ENCODE peak calls at places on chromosomes 16 and 17, in five cellular contexts. R is transverse colon; S is CD8-positive, alpha-beta T cell; V is vagina; B is fibroblast of lung. N is an unnamed sample. For H3K27me3, the result is how much of the 10 kb centered on the place peaks cover.

GRCh38 chr16:81861503-81861902 is 82.4 kb downstream of the PLCG2 start:
- DNase-seq in R (no peak), S (no peak), V (no peak), B (no peak), N (no peak)

GRCh38 chr17:7842950-7843535 is 9.0 kb downstream of the KDM6B start:
- DNase-seq in R (peak), S (peak), V (peak), B (peak), N (peak)

GRCh38 chr16:11100239-11100750 is 155.7 kb downstream of the SOCS1 start:
- DNase-seq in R (peak), S (no peak), V (no peak), B (peak), N (peak)

GRCh38 chr16:83329466-83329865 is 478.3 kb upstream of the HSBP1 start:
- DNase-seq in R (no peak), S (no peak), V (no peak), B (no peak), N (no peak)

GRCh38 chr16:19123535-19124178 is 9.9 kb downstream of the ITPRIPL2 start:
- DNase-seq in R (peak), S (no peak), V (no peak), B (no peak), N (no peak)

GRCh38 chr16:23781176-23781575 is 26.4 kb downstream of the CHP2 start:
- DNase-seq in R (no peak), S (no peak), V (no peak), B (no peak), N (no peak)

GRCh38 chr16:84819644-84820304 is at the start of gene CRISPLD2:
- DNase-seq in R (peak), S (peak), V (no peak), B (peak), N (peak)

GRCh38 chr17:61218438-61218837 is 181.2 kb upstream of the TBX2 start:
- DNase-seq in R (no peak), S (no peak), V (no peak), B (peak), N (no peak)

GRCh38 chr16:56625943-56626654 is 518 bp downstream of the MT1E start:
- DNase-seq in R (peak), S (no peak), V (no peak), B (peak), N (peak)

GRCh38 chr17:13509561-13509960 is 92.2 kb downstream of the HS3ST3A1 start:
- DNase-seq in R (no peak), S (no peak), V (no peak), B (peak), N (no peak)

GRCh38 chr17:48550313-48551205 is 5.7 kb upstream of the HOXB2 start:
- DNase-seq in R (no peak), S (no peak), V (no peak), B (peak), N (no peak)

GRCh38 chr17:40063915-40064531 is 1.3 kb downstream of the THRA start:
- DNase-seq in R (no peak), S (no peak), V (no peak), B (no peak), N (no peak)

GRCh38 chr17:12522743-12523181 is 142.9 kb upstream of the MYOCD start:
- DNase-seq in R (peak), S (no peak), V (no peak), B (peak), N (no peak)

GRCh38 chr16:79797486-79797885 is 196.9 kb upstream of the MAF start:
- DNase-seq in R (no peak), S (no peak), V (no peak), B (no peak), N (no peak)

GRCh38 chr17:79374087-79374486 is 236.8 kb downstream of the RBFOX3 start:
- DNase-seq in R (no peak), S (no peak), V (no peak), B (no peak), N (no peak)

GRCh38 chr16:31268033-31268365 is 8.2 kb downstream of the ITGAM start:
- DNase-seq in R (no peak), S (no peak), V (peak), B (no peak), N (no peak)

GRCh38 chr16:54928421-54929089 is 2.1 kb upstream of the IRX5 start:
- DNase-seq in R (no peak), S (no peak), V (no peak), B (no peak), N (peak)

GRCh38 chr16:54930034-54930938 is at the start of gene IRX5:
- DNase-seq in R (peak), S (no peak), V (no peak), B (peak), N (peak)

GRCh38 chr16:54931041-54931756 is 534 bp downstream of the IRX5 start:
- DNase-seq in R (no peak), S (no peak), V (no peak), B (no peak), N (no peak)

GRCh38 chr16:54928016-54928356 is 2.7 kb upstream of the IRX5 start:
- DNase-seq in R (no peak), S (no peak), V (no peak), B (no peak), N (no peak)

GRCh38 chr16:54929090-54930033 is 1.3 kb upstream of the IRX5 start:
- DNase-seq in R (peak), S (peak), V (peak), B (peak), N (peak)
- H3K4me3 ChIP-seq in R (peak), S (peak), V (peak), B (peak), N (peak)

DNA sequence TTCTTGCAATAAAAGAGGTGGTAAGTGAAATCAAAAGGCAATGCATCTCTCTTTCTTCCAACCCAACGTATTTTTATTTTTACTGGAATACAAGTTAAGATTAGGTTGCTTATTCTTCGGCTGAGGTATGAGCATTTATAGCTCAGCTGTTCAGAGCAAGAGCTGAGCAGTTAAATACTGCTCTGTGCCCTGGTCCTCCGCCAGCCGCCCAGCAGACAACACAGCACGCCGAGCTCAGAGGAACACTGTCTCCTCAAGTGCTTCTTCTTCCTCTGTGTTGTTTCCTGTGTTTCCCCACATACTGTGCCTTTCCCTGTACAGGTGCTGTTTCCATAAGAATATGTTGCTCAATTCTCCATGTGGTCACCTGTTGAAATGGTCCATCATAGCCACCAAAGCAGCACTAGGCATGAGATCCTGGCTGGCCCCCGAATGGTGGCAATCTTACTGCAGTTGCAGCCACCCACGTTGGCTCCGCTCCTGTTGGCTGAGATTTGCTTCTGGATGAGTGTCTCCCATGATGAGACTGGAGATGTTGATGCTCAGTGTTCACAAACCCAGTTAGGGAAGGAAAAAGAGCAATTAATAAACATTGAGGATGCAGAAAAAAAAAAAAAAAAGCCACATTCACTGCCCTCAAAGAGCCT is 515.3 kb downstream of the GRIN2A start:
- DNase-seq in R (peak), S (no peak), V (no peak), B (no peak), N (no peak)
- H3K27me3 ChIP-seq in R (under half), S (under half), V (under half), B (under half), N (under half)

DNA sequence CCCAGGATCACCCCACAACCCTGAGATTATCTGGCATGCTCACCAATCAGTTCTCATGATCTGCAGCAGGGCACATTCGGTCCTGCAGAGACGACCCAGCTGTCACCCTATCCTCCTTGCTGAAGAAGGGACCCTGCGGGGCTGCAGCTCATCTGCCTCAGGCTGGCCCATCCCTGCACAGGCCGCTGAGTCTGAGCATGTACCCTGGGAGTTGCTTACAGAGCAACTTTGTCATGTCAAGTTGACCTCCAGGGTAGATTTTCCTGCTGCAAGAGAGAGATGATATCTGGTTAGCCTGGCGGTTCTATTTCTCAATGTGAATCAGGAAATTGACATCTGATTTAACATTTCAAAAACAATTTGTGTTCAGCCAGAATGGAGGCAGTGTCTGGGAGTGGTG is 36.0 kb upstream of the ADCY9 start:
- DNase-seq in R (no peak), S (no peak), V (no peak), B (no peak), N (no peak)
- H3K4me3 ChIP-seq in R (no peak), S (no peak), V (no peak), B (no peak), N (no peak)

DNA sequence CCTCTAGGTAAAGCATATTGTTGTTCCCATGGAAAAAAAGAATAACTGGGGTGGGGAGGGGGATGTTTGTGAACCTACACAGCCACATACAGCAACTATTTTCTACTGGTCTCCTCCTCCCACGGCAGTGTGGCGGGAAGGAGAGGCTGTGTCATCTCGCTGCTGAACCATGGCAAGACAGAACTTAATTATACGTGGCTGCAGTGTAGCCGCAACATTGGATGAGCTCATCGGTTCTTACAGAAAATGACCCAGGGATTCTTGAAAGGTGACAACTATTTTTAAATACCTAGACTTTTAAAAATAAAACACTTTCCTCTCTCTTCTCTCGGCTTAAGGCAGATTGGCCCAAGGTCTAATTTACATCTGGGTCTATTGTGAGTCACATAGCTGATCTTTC is 19.8 kb upstream of the TEKT3 start:
- DNase-seq in R (no peak), S (no peak), V (no peak), B (no peak), N (no peak)
- H3K27me3 ChIP-seq in R (under half), S (under half), V (under half), B (under half), N (under half)

GRCh38 chr17:66228887-66229782 is at the start of gene APOH:
- DNase-seq in R (no peak), S (no peak), V (no peak), B (no peak), N (no peak)
- H3K4me3 ChIP-seq in R (no peak), S (no peak), V (no peak), B (no peak), N (no peak)

GRCh38 chr17:76077582-76078110 is 1.3 kb upstream of the ZACN start:
- DNase-seq in R (no peak), S (no peak), V (no peak), B (no peak), N (no peak)
- H3K27me3 ChIP-seq in R (half or more), S (under half), V (under half), B (half or more), N (under half)

GRCh38 chr17:15236281-15237105 is 28.6 kb downstream of the PMP22 start:
- DNase-seq in R (no peak), S (no peak), V (no peak), B (no peak), N (no peak)

GRCh38 chr17:15237106-15237425 is 28.1 kb downstream of the PMP22 start:
- DNase-seq in R (no peak), S (no peak), V (no peak), B (no peak), N (no peak)

GRCh38 chr17:15238064-15238463 is 27.1 kb downstream of the PMP22 start:
- DNase-seq in R (no peak), S (no peak), V (no peak), B (no peak), N (no peak)

GRCh38 chr17:15239471-15239870 is 25.7 kb downstream of the PMP22 start:
- DNase-seq in R (no peak), S (no peak), V (no peak), B (no peak), N (no peak)

DNA sequence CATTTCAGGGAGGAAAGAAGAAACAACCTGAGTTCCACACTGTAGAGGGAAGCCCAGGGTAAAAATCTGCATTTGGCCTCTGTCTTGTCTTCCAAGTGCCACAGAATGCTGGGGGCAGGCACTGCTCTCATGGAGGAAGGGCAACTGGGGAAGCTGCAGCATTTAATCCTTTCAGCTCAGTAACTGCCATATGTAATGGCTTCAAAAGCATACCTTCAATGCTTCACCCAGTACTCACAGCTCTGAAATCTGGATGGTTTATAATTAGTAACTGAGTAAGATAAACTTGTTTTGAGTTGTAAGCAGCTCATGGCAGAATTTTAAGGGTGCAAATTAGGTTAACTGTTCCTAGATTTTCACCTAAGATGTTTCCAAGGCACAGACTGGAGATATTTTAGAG is 24.5 kb downstream of the PMP22 start:
- DNase-seq in R (no peak), S (no peak), V (no peak), B (no peak), N (no peak)
- H3K4me3 ChIP-seq in R (no peak), S (no peak), V (no peak), B (no peak), N (no peak)

GRCh38 chr16:71216714-71217113 is 13.8 kb downstream of the HYDIN start:
- DNase-seq in R (no peak), S (no peak), V (no peak), B (no peak), N (no peak)

GRCh38 chr16:71214771-71215381 is 15.6 kb downstream of the HYDIN start:
- DNase-seq in R (no peak), S (no peak), V (no peak), B (no peak), N (no peak)
- H3K27me3 ChIP-seq in R (under half), S (under half), V (under half), B (under half), N (under half)

GRCh38 chr17:44197107-44197506 is 2.6 kb downstream of the ATXN7L3 start:
- DNase-seq in R (no peak), S (no peak), V (no peak), B (no peak), N (no peak)
- H3K4me3 ChIP-seq in R (no peak), S (no peak), V (no peak), B (no peak), N (no peak)

DNA sequence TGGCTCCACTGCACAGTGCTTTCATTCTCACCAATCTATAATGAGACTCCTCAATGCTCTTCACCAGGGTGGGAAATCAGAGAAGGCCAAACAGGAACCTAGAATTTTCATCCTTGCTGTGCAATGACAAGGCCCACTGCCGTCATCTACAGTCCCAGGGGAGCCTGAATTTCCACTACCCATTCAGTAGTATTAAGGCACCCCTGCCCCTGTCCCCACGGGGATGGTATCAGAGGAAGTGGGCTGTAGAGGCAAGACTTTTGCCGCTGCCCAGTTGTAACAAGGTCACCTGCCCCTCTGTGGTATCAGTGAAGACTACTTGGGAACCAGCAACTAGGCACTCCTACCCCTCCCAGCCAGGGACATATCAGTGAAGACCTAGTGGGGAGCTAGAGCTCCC is 104.5 kb downstream of the C16orf78 start:
- DNase-seq in R (no peak), S (no peak), V (no peak), B (no peak), N (no peak)
- H3K27me3 ChIP-seq in R (under half), S (under half), V (under half), B (under half), N (under half)

N was measured in uterus.